ENCODE peak calls at places on chromosomes 11 and 22, in nine cellular contexts. L, M, N, G, P, Q, D, X and Y are unnamed samples.

GRCh38 chr22:45548991-45549736 is 46.5 kb downstream of the FBLN1 start:
- DNase-seq in L (no peak), M (peak), N (peak), G (peak), P (peak), Q (no peak), D (no peak), X (no peak), Y (peak)

GRCh38 chr11:85627332-85627997 is at the start of gene DLG2:
- DNase-seq in L (no peak), M (peak), N (no peak), G (no peak), P (no peak), Q (no peak), D (no peak), X (no peak), Y (peak)

GRCh38 chr11:47389577-47390072 is 11.3 kb upstream of the SPI1 start:
- DNase-seq in L (no peak), M (no peak), N (no peak), G (no peak), P (no peak), Q (peak), D (no peak), X (no peak), Y (no peak)

GRCh38 chr11:61129608-61130523 is 27.6 kb downstream of the CD5 start:
- DNase-seq in L (peak), M (peak), N (peak), G (peak), P (peak), Q (peak), D (peak), X (peak), Y (peak)

GRCh38 chr11:69076129-69076791 is 27.5 kb downstream of the TPCN2 start:
- DNase-seq in L (no peak), M (peak), N (no peak), G (no peak), P (no peak), Q (no peak), D (no peak), X (no peak), Y (peak)

GRCh38 chr11:95451682-95452081 is 220.7 kb upstream of the SESN3 start:
- DNase-seq in L (no peak), M (peak), N (no peak), G (no peak), P (no peak), Q (no peak), D (no peak), X (no peak), Y (peak)

GRCh38 chr11:87038235-87038960 is 664 bp downstream of the TMEM135 start:
- DNase-seq in L (no peak), M (no peak), N (no peak), G (no peak), P (no peak), Q (no peak), D (no peak), X (no peak), Y (peak)

GRCh38 chr11:126355926-126356897 is 726 bp downstream of the ST3GAL4 start:
- DNase-seq in L (no peak), M (no peak), N (peak), G (no peak), P (no peak), Q (peak), D (no peak), X (no peak), Y (no peak)

GRCh38 chr11:115503083-115503885 is 931 bp downstream of the CADM1 start:
- DNase-seq in L (peak), M (no peak), N (peak), G (peak), P (peak), Q (peak), D (peak), X (no peak), Y (peak)

GRCh38 chr22:20786536-20786979 is 12.6 kb downstream of the SERPIND1 start:
- DNase-seq in L (no peak), M (no peak), N (no peak), G (no peak), P (no peak), Q (no peak), D (no peak), X (no peak), Y (no peak)

GRCh38 chr11:96055706-96056387 is 131.9 kb upstream of the MTMR2 start:
- DNase-seq in L (no peak), M (peak), N (no peak), G (no peak), P (no peak), Q (no peak), D (peak), X (no peak), Y (peak)

GRCh38 chr22:36562261-36562835 is 33.4 kb upstream of the EIF3D start:
- DNase-seq in L (no peak), M (peak), N (peak), G (no peak), P (no peak), Q (no peak), D (no peak), X (no peak), Y (peak)

GRCh38 chr11:113267536-113267935 is 46.8 kb upstream of the TTC12 start:
- DNase-seq in L (no peak), M (no peak), N (no peak), G (no peak), P (no peak), Q (no peak), D (no peak), X (no peak), Y (no peak)

GRCh38 chr11:19605500-19606371 is 106.9 kb upstream of the NAV2 start:
- DNase-seq in L (no peak), M (no peak), N (no peak), G (no peak), P (no peak), Q (no peak), D (peak), X (no peak), Y (peak)

GRCh38 chr11:2212411-2213251 is 41.0 kb upstream of the TH start:
- DNase-seq in L (no peak), M (no peak), N (peak), G (peak), P (no peak), Q (peak), D (no peak), X (no peak), Y (no peak)

GRCh38 chr22:28799834-28800307 is 498 bp downstream of the XBP1 start:
- DNase-seq in L (peak), M (peak), N (no peak), G (peak), P (peak), Q (peak), D (peak), X (no peak), Y (peak)

GRCh38 chr11:17498058-17498457 is 21.4 kb upstream of the ABCC8 start:
- DNase-seq in L (no peak), M (no peak), N (no peak), G (peak), P (no peak), Q (peak), D (no peak), X (no peak), Y (no peak)

DNA sequence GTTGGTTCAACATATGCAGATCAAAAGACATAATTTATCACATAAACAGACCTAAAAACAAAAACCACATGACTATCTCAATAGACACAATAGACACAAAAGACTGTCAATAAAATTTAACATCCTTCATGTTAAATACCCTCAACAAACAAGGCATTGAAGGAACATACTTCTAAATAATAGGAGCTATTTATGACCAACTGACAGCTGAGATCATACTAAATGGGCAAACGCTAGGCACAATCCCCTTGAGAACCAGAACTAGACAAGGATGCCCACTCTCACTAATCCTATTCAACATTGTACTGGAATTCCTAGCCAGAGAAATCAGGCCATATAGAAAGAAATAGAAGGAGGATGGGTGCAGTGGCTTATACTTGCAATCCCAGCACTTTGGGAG is 50.3 kb upstream of the GLYAT start:
- DNase-seq in L (no peak), M (no peak), N (no peak), G (no peak), P (no peak), Q (no peak), D (no peak), X (no peak), Y (no peak)
- TF ChIP-seq CTCF in L (no peak), M (no peak), N (no peak), G (no peak), P (no peak), Q (no peak), D (no peak), X (no peak), Y (no peak)

GRCh38 chr11:118909619-118910308 is 16.0 kb downstream of the BCL9L start:
- DNase-seq in L (no peak), M (no peak), N (no peak), G (no peak), P (no peak), Q (peak), D (no peak), X (no peak), Y (no peak)

GRCh38 chr11:118911113-118911879 is 14.4 kb downstream of the BCL9L start:
- DNase-seq in L (no peak), M (no peak), N (no peak), G (peak), P (peak), Q (peak), D (no peak), X (no peak), Y (peak)

GRCh38 chr11:118911880-118912741 is 13.6 kb downstream of the BCL9L start:
- DNase-seq in L (peak), M (peak), N (peak), G (peak), P (peak), Q (peak), D (peak), X (no peak), Y (peak)

GRCh38 chr11:118908931-118909618 is 16.7 kb downstream of the BCL9L start:
- DNase-seq in L (no peak), M (peak), N (no peak), G (peak), P (peak), Q (peak), D (peak), X (no peak), Y (peak)

DNA sequence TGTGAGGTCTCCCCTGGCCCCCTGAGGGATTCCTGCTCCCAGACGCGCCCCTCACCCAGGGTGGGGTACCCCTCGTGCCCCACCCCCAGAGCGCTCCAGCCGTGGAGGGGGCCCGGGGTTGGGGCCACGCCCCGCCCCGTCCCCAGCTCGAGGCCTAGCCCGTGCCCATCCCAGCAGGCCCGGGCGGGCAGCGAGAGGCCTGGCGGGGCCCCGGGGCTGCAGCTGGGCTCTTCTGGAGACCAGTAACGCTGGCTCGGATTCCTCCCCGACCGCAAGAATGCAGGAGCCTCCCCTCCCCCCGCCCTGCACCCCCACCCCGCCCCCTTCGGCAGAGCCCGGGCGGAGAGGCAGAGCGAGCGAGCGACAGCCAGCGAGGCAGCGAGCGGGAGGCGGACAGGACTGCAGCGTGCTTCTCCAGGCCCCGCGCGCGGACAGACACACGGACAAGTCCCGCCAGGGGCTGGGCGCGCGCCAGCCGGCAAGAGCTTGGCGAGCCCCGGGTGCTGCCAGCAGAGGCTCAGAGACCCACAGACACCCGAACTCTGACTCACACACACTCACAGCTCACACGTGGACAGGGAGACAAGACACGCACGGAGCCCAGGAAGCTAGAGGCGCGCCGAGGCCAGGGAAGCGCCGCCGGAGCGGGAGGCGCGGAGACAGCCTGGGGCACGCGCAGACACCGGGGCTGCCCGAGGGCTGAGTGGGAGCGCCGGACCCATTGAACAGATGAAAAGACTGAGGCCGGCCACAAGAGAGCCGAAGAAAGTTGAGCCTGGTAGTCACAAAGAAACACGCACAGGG is 15.2 kb downstream of the BCL9L start:
- DNase-seq in L (peak), M (peak), N (no peak), G (peak), P (peak), Q (peak), D (no peak), X (no peak), Y (peak)
- H3K4me3 ChIP-seq in L (peak), M (peak), N (no peak), G (no peak), P (peak), Q (peak), D (no peak), X (no peak), Y (peak)

GRCh38 chr11:12408156-12408770 is 30.9 kb downstream of the PARVA start:
- DNase-seq in L (no peak), M (no peak), N (no peak), G (no peak), P (no peak), Q (no peak), D (no peak), X (no peak), Y (no peak)

GRCh38 chr11:12409621-12410005 is 32.2 kb downstream of the PARVA start:
- DNase-seq in L (no peak), M (no peak), N (no peak), G (no peak), P (no peak), Q (no peak), D (no peak), X (no peak), Y (no peak)

GRCh38 chr11:12411395-12411794 is 34.0 kb downstream of the PARVA start:
- DNase-seq in L (no peak), M (no peak), N (no peak), G (no peak), P (no peak), Q (no peak), D (no peak), X (no peak), Y (no peak)

GRCh38 chr11:12411806-12412727 is 34.7 kb downstream of the PARVA start:
- DNase-seq in L (peak), M (peak), N (no peak), G (peak), P (peak), Q (no peak), D (peak), X (no peak), Y (peak)

DNA sequence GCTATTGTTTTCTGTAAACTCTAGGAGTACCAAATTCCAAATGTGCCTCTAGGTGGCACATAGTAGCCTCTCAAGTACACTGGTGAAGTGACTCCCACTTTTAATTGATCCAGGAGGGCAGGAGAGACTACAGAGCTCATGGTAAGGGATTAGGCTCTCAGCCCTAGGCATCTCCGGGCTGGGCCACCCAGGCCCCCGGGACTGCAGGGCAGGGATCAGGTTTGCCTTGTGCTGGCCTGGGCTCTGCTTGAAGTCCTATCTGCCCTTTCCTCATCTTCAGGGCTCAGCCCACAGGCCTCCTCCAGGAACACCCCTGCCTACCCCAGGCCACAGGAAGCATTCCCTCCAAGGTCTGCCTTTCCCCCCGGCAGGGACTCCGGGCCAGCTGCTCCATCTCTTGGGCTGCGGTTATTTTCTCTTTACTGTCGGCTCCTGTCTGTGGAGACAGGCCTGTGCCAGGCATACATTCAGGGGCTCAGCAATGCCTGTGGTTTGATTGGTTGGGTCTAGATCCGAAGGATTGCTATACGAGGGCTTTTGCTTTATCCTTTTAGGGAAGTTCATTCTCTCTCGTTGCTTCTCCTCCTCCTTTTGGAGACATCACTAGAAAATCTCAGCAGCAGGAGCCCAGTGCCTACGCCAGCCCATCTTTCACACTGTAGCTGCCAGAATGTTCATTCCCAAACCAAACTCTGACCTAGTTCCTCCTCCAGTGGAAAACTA is 32.8 kb downstream of the PARVA start:
- DNase-seq in L (no peak), M (no peak), N (no peak), G (peak), P (no peak), Q (no peak), D (peak), X (no peak), Y (peak)
- TF ChIP-seq CTCF in L (no peak), M (peak), N (no peak), G (no peak), P (no peak), Q (no peak), D (peak), X (no peak), Y (peak)

GRCh38 chr22:46587067-46587471 is 33.1 kb upstream of the GRAMD4 start:
- DNase-seq in L (no peak), M (no peak), N (no peak), G (peak), P (peak), Q (peak), D (no peak), X (peak), Y (no peak)
- H3K4me3 ChIP-seq in L (no peak), M (no peak), N (no peak), G (no peak), P (peak), Q (peak), D (no peak), X (peak), Y (no peak)